ENCODE peak calls at places on chromosomes 16 and 17, in five cellular contexts. J is neuronal stem cell, L is right lobe of liver, C is ascending aorta, U is tibial artery. G is an unnamed sample.

GRCh38 chr17:1280652-1281051 is 1.2 kb downstream of the TRARG1 start:
- DNase-seq in J (no peak), L (no peak), C (no peak), U (no peak), G (no peak)

GRCh38 chr16:85974428-85975375 is 75.7 kb downstream of the IRF8 start:
- DNase-seq in J (no peak), L (no peak), C (no peak), U (no peak), G (no peak)

GRCh38 chr16:49003992-49004391 is 277.6 kb downstream of the CBLN1 start:
- DNase-seq in J (no peak), L (no peak), C (no peak), U (no peak), G (no peak)

GRCh38 chr17:55159251-55159650 is 105.5 kb upstream of the HLF start:
- DNase-seq in J (no peak), L (no peak), C (no peak), U (no peak), G (no peak)

GRCh38 chr16:83715217-83715920 is 92.4 kb upstream of the HSBP1 start:
- DNase-seq in J (no peak), L (no peak), C (no peak), U (peak; percentile 73), G (no peak)

GRCh38 chr16:54160939-54161897 is 125.4 kb downstream of the IRX3 start:
- DNase-seq in J (no peak), L (no peak), C (no peak), U (no peak), G (no peak)

GRCh38 chr17:4087911-4088693 is 54.7 kb downstream of the ZZEF1 start:
- DNase-seq in J (no peak), L (no peak), C (no peak), U (no peak), G (no peak)

GRCh38 chr16:11067697-11068141 is 123.4 kb downstream of the CLEC16A start:
- DNase-seq in J (no peak), L (peak; percentile 61), C (no peak), U (peak; percentile 45), G (peak; percentile 76)

GRCh38 chr17:42821176-42821575 is 2.9 kb downstream of the BECN1 start:
- DNase-seq in J (no peak), L (no peak), C (no peak), U (no peak), G (no peak)

GRCh38 chr17:37821025-37821713 is 76.3 kb upstream of the HNF1B start:
- DNase-seq in J (no peak), L (no peak), C (no peak), U (no peak), G (no peak)

GRCh38 chr16:69301187-69301586 is 10.0 kb upstream of the VPS4A start:
- DNase-seq in J (no peak), L (no peak), C (no peak), U (no peak), G (no peak)

GRCh38 chr16:65125871-65126270 is 4.0 kb upstream of the CDH11 start:
- DNase-seq in J (no peak), L (no peak), C (no peak), U (no peak), G (no peak)

GRCh38 chr16:55480228-55480655 is 1.2 kb downstream of the MMP2 start:
- DNase-seq in J (no peak), L (peak; percentile 39), C (peak; percentile 60), U (peak; percentile 93), G (peak; percentile 94)

GRCh38 chr17:7137182-7137943 is 22.7 kb upstream of the ASGR2 start:
- DNase-seq in J (no peak), L (peak; percentile 44), C (no peak), U (no peak), G (no peak)

GRCh38 chr17:63550816-63551639 is 751 bp downstream of the DCAF7 start:
- DNase-seq in J (peak; percentile 48), L (no peak), C (no peak), U (no peak), G (no peak)

GRCh38 chr17:65583921-65584603 is 22.6 kb upstream of the AXIN2 start:
- DNase-seq in J (no peak), L (no peak), C (no peak), U (no peak), G (peak; percentile 57)

GRCh38 chr16:1863681-1864460 is 8.1 kb downstream of the MEIOB start:
- DNase-seq in J (no peak), L (no peak), C (no peak), U (no peak), G (no peak)

GRCh38 chr16:84465154-84465553 is 39.3 kb downstream of the MEAK7 start:
- DNase-seq in J (no peak), L (no peak), C (no peak), U (no peak), G (no peak)

GRCh38 chr16:30184430-30185140 is 1.2 kb downstream of the CORO1A start:
- DNase-seq in J (no peak), L (peak; percentile 48), C (no peak), U (no peak), G (peak; percentile 73)

GRCh38 chr16:81158964-81159363 is 62.8 kb upstream of the GCSH start:
- DNase-seq in J (no peak), L (no peak), C (no peak), U (no peak), G (no peak)

GRCh38 chr16:26345951-26346350 is 654.2 kb downstream of the HS3ST4 start:
- DNase-seq in J (no peak), L (no peak), C (no peak), U (no peak), G (no peak)

GRCh38 chr17:80232438-80232837 is 12.2 kb downstream of the SLC26A11 start:
- DNase-seq in J (no peak), L (no peak), C (no peak), U (no peak), G (no peak)

GRCh38 chr17:57555636-57556175 is 189.4 kb downstream of the CCDC182 start:
- DNase-seq in J (no peak), L (no peak), C (no peak), U (no peak), G (no peak)

GRCh38 chr17:42979511-42980273 is at the start of gene PTGES3L:
- DNase-seq in J (no peak), L (no peak), C (no peak), U (peak; percentile 82), G (no peak)

GRCh38 chr16:50219402-50219975 is 46.9 kb upstream of the ADCY7 start:
- DNase-seq in J (no peak), L (no peak), C (no peak), U (no peak), G (no peak)

GRCh38 chr17:41919840-41920579 is 1.3 kb upstream of the ACLY start:
- DNase-seq in J (no peak), L (peak; percentile 85), C (no peak), U (no peak), G (peak; percentile 76)

GRCh38 chr17:56653877-56654276 is 60.4 kb downstream of the NOG start:
- DNase-seq in J (peak; percentile 23), L (no peak), C (no peak), U (no peak), G (no peak)

GRCh38 chr16:89036776-89037175 is 56.9 kb upstream of the ACSF3 start:
- DNase-seq in J (no peak), L (no peak), C (no peak), U (no peak), G (peak; percentile 53)
- H3K27ac ChIP-seq in J (no peak overlapping the region), L (no peak overlapping the region), C (no peak overlapping the region), U (no peak overlapping the region), G (no peak overlapping the region)

DNA sequence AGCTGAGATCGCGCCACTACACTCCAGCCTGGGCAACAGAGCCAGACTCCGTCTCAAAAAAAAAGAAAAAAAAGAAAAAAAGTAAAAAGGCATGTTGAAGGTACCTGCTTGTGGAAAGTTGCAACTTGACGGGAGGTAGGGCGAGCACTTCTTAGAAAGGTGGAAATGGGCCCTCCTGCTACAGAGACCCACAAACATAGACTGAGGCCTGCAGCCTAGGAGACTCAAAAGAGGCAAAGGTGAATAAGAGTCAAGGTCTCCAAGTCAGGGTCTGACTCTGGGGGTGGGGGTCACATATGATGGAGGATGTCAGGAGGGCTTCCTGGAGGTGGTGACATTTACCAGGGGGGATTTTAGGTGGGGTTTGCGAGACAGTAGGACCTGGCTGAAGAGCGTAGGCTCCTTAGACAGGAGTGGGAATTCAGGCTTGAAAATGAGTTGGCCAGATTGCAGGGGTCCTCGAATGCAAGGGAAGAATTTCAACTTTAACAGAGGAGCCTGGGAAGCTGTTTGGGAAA is 303.0 kb downstream of the SEC14L1 start:
- DNase-seq in J (no peak), L (no peak), C (no peak), U (no peak), G (no peak)
- H3K27ac ChIP-seq in J (no peak overlapping the region), L (no peak overlapping the region), C (no peak overlapping the region), U (no peak overlapping the region), G (no peak overlapping the region)

GRCh38 chr16:9522589-9522988 is 431.1 kb downstream of the HAPSTR1 start:
- DNase-seq in J (no peak), L (no peak), C (no peak), U (no peak), G (no peak)

GRCh38 chr16:9523994-9524393 is 432.6 kb downstream of the HAPSTR1 start:
- DNase-seq in J (no peak), L (no peak), C (no peak), U (no peak), G (no peak)

GRCh38 chr16:9521749-9522370 is 430.4 kb downstream of the HAPSTR1 start:
- DNase-seq in J (peak; percentile 17), L (no peak), C (no peak), U (no peak), G (no peak)

GRCh38 chr16:9516444-9516843 is 425.0 kb downstream of the HAPSTR1 start:
- DNase-seq in J (no peak), L (no peak), C (no peak), U (no peak), G (no peak)

DNA sequence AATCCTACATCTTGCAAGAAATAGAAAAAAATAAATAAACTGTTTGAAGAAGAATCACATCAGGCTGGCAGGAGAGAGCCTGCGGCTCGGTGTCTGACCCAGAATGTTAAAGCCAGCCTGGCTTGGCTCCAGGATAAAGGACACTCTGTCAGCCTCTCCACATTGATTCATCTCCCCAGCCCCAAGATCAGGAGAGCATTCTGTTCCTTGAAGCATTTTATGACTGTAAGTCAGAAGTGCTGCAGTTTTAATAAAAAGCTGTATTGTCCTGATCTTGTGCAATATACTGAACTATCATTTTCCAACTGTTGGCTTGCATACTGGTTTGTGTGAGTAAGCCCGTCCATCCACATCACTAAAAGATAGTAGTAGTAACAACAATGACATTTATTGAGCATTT is 426.6 kb downstream of the HAPSTR1 start:
- DNase-seq in J (no peak), L (no peak), C (no peak), U (no peak), G (peak; percentile 52)
- H3K27ac ChIP-seq in J (no peak overlapping the region), L (no peak overlapping the region), C (no peak overlapping the region), U (no peak overlapping the region), G (no peak overlapping the region)

GRCh38 chr17:81345211-81346089 is 49.8 kb upstream of the BAHCC1 start:
- DNase-seq in J (peak; percentile 82), L (peak; percentile 89), C (no peak), U (peak; percentile 94), G (peak; percentile 97)

GRCh38 chr17:81346908-81347349 is 48.3 kb upstream of the BAHCC1 start:
- DNase-seq in J (no peak), L (no peak), C (no peak), U (no peak), G (peak; percentile 83)

GRCh38 chr17:81347437-81347836 is 47.8 kb upstream of the BAHCC1 start:
- DNase-seq in J (no peak), L (no peak), C (no peak), U (no peak), G (no peak)

GRCh38 chr17:81348097-81349055 is 46.9 kb upstream of the BAHCC1 start:
- DNase-seq in J (no peak), L (no peak), C (no peak), U (no peak), G (no peak)

GRCh38 chr17:81346090-81346907 is 49.0 kb upstream of the BAHCC1 start:
- DNase-seq in J (peak; percentile 98), L (peak; percentile 100), C (peak; percentile 93), U (peak; percentile 99), G (peak; percentile 99)
- H3K27ac ChIP-seq in J (peak overlapping the region; percentile 51), L (peak overlapping the region; percentile 80), C (peak overlapping the region; percentile 82), U (peak overlapping the region; percentile 92), G (peak overlapping the region; percentile 88)

G was measured in kidney.